ENCODE peak calls at places on chromosomes 5 and 9, in six cellular contexts. Y, K, I, N, O and Z are unnamed samples.

GRCh38 chr5:140344683-140345423 is 1.6 kb downstream of the HBEGF start:
- DNase-seq in K (no peak), O (peak), N (no peak), I (no peak), Y (peak), Z (peak)

GRCh38 chr5:143008032-143008431 is 237.9 kb downstream of the ARHGAP26 start:
- DNase-seq in N (no peak), Y (no peak), I (no peak), K (no peak), O (no peak), Z (no peak)

GRCh38 chr5:135930029-135930948 is 24.5 kb downstream of the LECT2 start:
- DNase-seq in Y (no peak), K (no peak), N (peak), O (no peak), I (no peak), Z (no peak)

GRCh38 chr5:109100971-109101370 is 308.8 kb downstream of the PJA2 start:
- DNase-seq in I (no peak), K (no peak), O (no peak), N (no peak), Y (no peak), Z (no peak)

GRCh38 chr5:122933926-122934325 is 88.5 kb downstream of the SNX24 start:
- DNase-seq in Y (no peak), O (no peak), K (no peak), I (no peak), N (no peak), Z (no peak)

GRCh38 chr9:84669293-84670105 is at the start of gene NTRK2:
- DNase-seq in N (peak), O (peak), Y (no peak), K (peak), I (peak), Z (no peak)

GRCh38 chr9:133031496-133031911 is 707 bp downstream of the GTF3C5 start:
- DNase-seq in I (no peak), Y (no peak), O (no peak), K (no peak), N (no peak), Z (no peak)

GRCh38 chr5:14268738-14269137 is 125.6 kb downstream of the TRIO start:
- DNase-seq in O (peak), I (no peak), Y (no peak), N (no peak), K (no peak), Z (no peak)

GRCh38 chr5:180156141-180156540 is 52.9 kb downstream of the RASGEF1C start:
- DNase-seq in O (no peak), K (no peak), N (no peak), Y (no peak), I (no peak), Z (no peak)

GRCh38 chr5:141557681-141558136 is 61.1 kb downstream of the DIAPH1 start:
- DNase-seq in O (peak), K (peak), Y (peak), I (peak), N (peak), Z (peak)

GRCh38 chr5:68315679-68316271 is 100.2 kb downstream of the PIK3R1 start:
- DNase-seq in Y (no peak), K (no peak), I (no peak), N (no peak), O (no peak), Z (no peak)

GRCh38 chr5:130966990-130967389 is 198.1 kb downstream of the HINT1 start:
- DNase-seq in O (no peak), K (no peak), I (no peak), Y (no peak), N (no peak), Z (no peak)

GRCh38 chr9:127116946-127117345 is 5.5 kb downstream of the ANGPTL2 start:
- DNase-seq in O (peak), N (no peak), K (no peak), Y (no peak), I (no peak), Z (peak)

GRCh38 chr9:13109781-13110180 is 169.7 kb downstream of the MPDZ start:
- DNase-seq in N (no peak), Y (no peak), K (no peak), O (no peak), I (no peak), Z (no peak)

GRCh38 chr9:130867556-130867955 is 29.1 kb downstream of the QRFP start:
- DNase-seq in K (no peak), N (no peak), I (no peak), O (no peak), Y (no peak), Z (no peak)

GRCh38 chr5:23631283-23632045 is 124.1 kb downstream of the PRDM9 start:
- DNase-seq in K (no peak), O (no peak), Y (no peak), I (no peak), N (no peak), Z (no peak)

GRCh38 chr5:164353155-164353554 is 847.7 kb downstream of the MAT2B start:
- DNase-seq in I (no peak), N (no peak), O (no peak), Y (no peak), K (no peak), Z (no peak)

GRCh38 chr5:147906326-147907095 is at the start of gene C5orf46:
- DNase-seq in K (no peak), N (no peak), I (no peak), Y (no peak), O (peak), Z (no peak)

GRCh38 chr9:129383005-129383414 is 204.9 kb upstream of the IER5L start:
- DNase-seq in N (no peak), Y (peak), I (no peak), O (no peak), K (no peak), Z (no peak)

GRCh38 chr5:44646016-44646415 is 162.7 kb upstream of the MRPS30 start:
- DNase-seq in O (no peak), N (no peak), Y (no peak), I (no peak), K (no peak), Z (no peak)

GRCh38 chr9:136268318-136268717 is 22.7 kb upstream of the QSOX2 start:
- DNase-seq in I (no peak), O (no peak), Y (no peak), K (no peak), N (no peak), Z (no peak)